ENCODE peak calls at places on chromosomes 11 and 22, in eight cellular contexts. W is endothelial cell; T is kidney epithelial cell; A is lung; L is stimulated activated CD8-positive, alpha-beta memory T cell treated with anti-CD3 and anti-CD28 coated beads, Interleukin-4, amount 100 ng/mL, for 24 hours; D is stimulated activated CD4-positive, alpha-beta T cell treated with anti-CD3 and anti-CD28 coated beads, Interleukin-12 subunit alpha, Interleukin-12 subunit beta, amount 100 ng/mL, for 48 hours; Q is neuronal stem cell; X is activated T-helper 1 cell treated with anti-CD3 and anti-CD28 coated beads, Interleukin-12 subunit alpha, Interleukin-12 subunit beta, Interleukin-2, Interleukin-4 antibody, amounts not matched to agents 30 ng/mL and 10 ng/mL and 1 ng/mL, durations not matched to agents 14 hours and 24 hours and 36 hours. U is an unnamed sample.
A peak's percentile ranks its signal among the peaks of the same experiment; 100 is the strongest.

GRCh38 chr22:28442264-28442950 is 237.2 kb downstream of the TTC28 start:
- DNase-seq in D (peak; percentile 69), W (peak; percentile 81), A (peak; percentile 82), T (peak; percentile 23), L (peak; percentile 50), X (peak; percentile 73), Q (peak; percentile 58), U (peak; percentile 93)

GRCh38 chr11:331332-332060 is 10.8 kb upstream of the IFITM3 start:
- DNase-seq in X (no peak), W (no peak), D (no peak), L (no peak), Q (no peak), A (no peak), T (no peak), U (no peak)

GRCh38 chr11:121452609-121453150 is at the start of gene SORL1-AS1:
- DNase-seq in T (no peak), X (peak; percentile 43), D (no peak), Q (no peak), L (no peak), A (no peak), W (no peak), U (no peak)

GRCh38 chr11:83070044-83070877 is 1.4 kb downstream of the RAB30 start:
- DNase-seq in W (no peak), A (peak; percentile 41), T (no peak), D (no peak), X (no peak), L (no peak), Q (peak; percentile 26), U (peak; percentile 79)

GRCh38 chr11:3609416-3610265 is 32.2 kb downstream of the ART5 start:
- DNase-seq in L (no peak), W (peak; percentile 50), Q (peak; percentile 54), D (no peak), A (no peak), X (no peak), T (no peak), U (peak; percentile 65)

GRCh38 chr11:87038235-87038960 is 664 bp downstream of the TMEM135 start:
- DNase-seq in T (no peak), D (no peak), X (no peak), L (no peak), Q (no peak), W (no peak), A (no peak), U (peak; percentile 24)

GRCh38 chr11:43789700-43790443 is 90.8 kb upstream of the ALKBH3 start:
- DNase-seq in A (no peak), X (no peak), D (no peak), W (no peak), T (peak; percentile 62), Q (no peak), L (no peak), U (peak; percentile 70)

GRCh38 chr11:19164230-19164855 is 37.4 kb downstream of the CSRP3 start:
- DNase-seq in W (no peak), Q (no peak), A (no peak), L (no peak), X (no peak), T (no peak), D (no peak), U (no peak)

GRCh38 chr22:41939981-41940852 is 6.7 kb downstream of the CENPM start:
- DNase-seq in D (peak; percentile 94), X (peak; percentile 93), Q (no peak), L (peak; percentile 85), T (no peak), W (peak; percentile 4), A (peak; percentile 39), U (no peak)

GRCh38 chr22:35638408-35638807 is 9.8 kb upstream of the APOL6 start:
- DNase-seq in Q (no peak), T (no peak), A (peak; percentile 62), L (no peak), D (no peak), X (no peak), W (no peak), U (peak; percentile 39)

GRCh38 chr22:22573047-22573889 is 14.2 kb upstream of the PRAME start:
- DNase-seq in T (no peak), X (no peak), Q (no peak), A (no peak), W (no peak), D (no peak), L (no peak), U (no peak)

GRCh38 chr22:43528601-43529360 is 117.0 kb downstream of the MPPED1 start:
- DNase-seq in X (no peak), W (no peak), L (no peak), A (no peak), D (no peak), Q (no peak), T (no peak), U (no peak)

GRCh38 chr11:65298131-65298535 is 16.5 kb upstream of the CDC42EP2 start:
- DNase-seq in X (no peak), A (peak; percentile 54), L (no peak), D (no peak), Q (no peak), T (no peak), W (no peak), U (no peak)

GRCh38 chr11:101553891-101554292 is 29.9 kb downstream of the TRPC6 start:
- DNase-seq in L (no peak), W (no peak), T (no peak), A (no peak), X (no peak), D (no peak), Q (no peak), U (no peak)

GRCh38 chr11:35009191-35009940 is 92.9 kb downstream of the PDHX start:
- DNase-seq in Q (no peak), L (no peak), X (no peak), D (no peak), T (peak; percentile 56), A (peak; percentile 48), W (no peak), U (peak; percentile 92)

GRCh38 chr22:22704156-22704946 is 59.9 kb downstream of the GGTLC2 start:
- DNase-seq in A (no peak), X (no peak), D (no peak), Q (no peak), T (no peak), W (no peak), L (no peak), U (no peak)

GRCh38 chr11:119855066-119855465 is 126.1 kb upstream of the NECTIN1 start:
- DNase-seq in T (no peak), D (no peak), W (no peak), L (no peak), X (no peak), A (no peak), Q (no peak), U (no peak)

GRCh38 chr11:71188073-71188472 is 64.3 kb downstream of the SHANK2 start:
- DNase-seq in T (no peak), A (no peak), L (no peak), D (no peak), X (no peak), W (no peak), Q (no peak), U (no peak)

GRCh38 chr22:32544953-32545558 is 70.4 kb downstream of the FBXO7 start:
- DNase-seq in X (no peak), L (no peak), A (no peak), D (no peak), T (no peak), Q (no peak), W (no peak), U (peak; percentile 65)

GRCh38 chr11:87361891-87362290 is 324.2 kb downstream of the TMEM135 start:
- DNase-seq in A (no peak), W (no peak), L (no peak), T (no peak), Q (no peak), X (no peak), D (no peak), U (no peak)

GRCh38 chr11:112024178-112024777 is 930 bp upstream of the DLAT start:
- DNase-seq in X (no peak), L (no peak), D (no peak), W (no peak), T (no peak), Q (peak; percentile 14), A (no peak), U (no peak)

GRCh38 chr22:19129871-19130270 is 1.2 kb upstream of the TSSK2 start:
- DNase-seq in D (no peak), X (no peak), Q (no peak), T (no peak), L (no peak), A (no peak), W (no peak), U (no peak)

GRCh38 chr11:92765965-92766371 is 203.5 kb upstream of the MTNR1B start:
- DNase-seq in T (peak; percentile 2), A (peak; percentile 33), Q (peak; percentile 12), W (peak; percentile 76), L (no peak), D (no peak), X (no peak), U (peak; percentile 26)

GRCh38 chr22:49735411-49736311 is 92.0 kb downstream of the BRD1 start:
- DNase-seq in W (peak; percentile 54), A (no peak), Q (peak; percentile 67), X (no peak), L (no peak), T (no peak), D (no peak), U (peak; percentile 54)

GRCh38 chr11:62439785-62440602 is 21.2 kb downstream of the SCGB1A1 start:
- DNase-seq in W (no peak), Q (no peak), A (no peak), T (no peak), X (no peak), D (no peak), L (no peak), U (peak; percentile 58)

GRCh38 chr11:72589802-72590761 is 84.1 kb downstream of the PDE2A start:
- DNase-seq in Q (peak; percentile 63), D (peak; percentile 21), A (no peak), L (peak; percentile 40), W (peak; percentile 77), T (no peak), X (peak; percentile 34), U (peak; percentile 63)

GRCh38 chr22:20762233-20762796 is 11.6 kb upstream of the SERPIND1 start:
- DNase-seq in L (no peak), W (no peak), X (no peak), T (no peak), A (no peak), Q (no peak), D (no peak), U (no peak)

GRCh38 chr11:119173453-119173852 is 4.9 kb downstream of the NLRX1 start:
- DNase-seq in A (no peak), D (no peak), T (no peak), L (no peak), W (no peak), X (no peak), Q (no peak), U (no peak)

GRCh38 chr11:86477495-86478155 is 102.9 kb downstream of the CCDC81 start:
- DNase-seq in W (no peak), A (no peak), Q (no peak), T (no peak), D (no peak), L (no peak), X (no peak), U (peak; percentile 81)

GRCh38 chr22:40190501-40190900 is 12.8 kb downstream of the TNRC6B start:
- DNase-seq in W (no peak), Q (no peak), D (no peak), T (no peak), L (no peak), X (no peak), A (no peak), U (no peak)

GRCh38 chr11:78564889-78565467 is 9.7 kb downstream of the NARS2 start:
- DNase-seq in D (no peak), T (no peak), W (no peak), Q (no peak), L (no peak), A (no peak), X (no peak), U (no peak)

GRCh38 chr11:77088236-77089003 is 14.2 kb upstream of the OMP start:
- DNase-seq in D (no peak), W (no peak), X (no peak), T (no peak), A (no peak), L (no peak), Q (no peak), U (no peak)